ENCODE peak calls at places on chromosomes 3 and 15, in four cellular contexts. Z is H1, F is GM12878, H is HepG2. Y is an unnamed sample.

GRCh38 chr3:162224736-162225135 is 728.1 kb downstream of the OTOL1 start:
- DNase-seq in Z (no peak), H (no peak), F (no peak), Y (no peak)

GRCh38 chr15:33807665-33808064 is 160.6 kb upstream of the CHRM5 start:
- DNase-seq in Z (no peak), F (no peak), H (no peak), Y (no peak)

GRCh38 chr3:73604491-73604890 is 20.2 kb downstream of the PDZRN3 start:
- DNase-seq in H (no peak), F (no peak), Z (no peak), Y (no peak)

GRCh38 chr3:110106805-110107204 is 769.5 kb upstream of the DPPA4 start:
- DNase-seq in Z (no peak), F (no peak), H (no peak), Y (no peak)

GRCh38 chr3:52498134-52499054 is 3.3 kb downstream of the STAB1 start:
- DNase-seq in F (no peak), Z (no peak), H (no peak), Y (peak)

GRCh38 chr3:194587438-194587931 is 45.7 kb downstream of the TMEM44 start:
- DNase-seq in F (no peak), Z (no peak), H (no peak), Y (no peak)

GRCh38 chr15:81296673-81297072 is 27.3 kb downstream of the STARD5 start:
- DNase-seq in F (peak), H (no peak), Z (no peak), Y (no peak)

GRCh38 chr3:52453496-52454234 is at the start of gene TNNC1:
- DNase-seq in Z (no peak), H (peak), F (no peak), Y (no peak)

GRCh38 chr15:29638781-29639180 is 183.5 kb downstream of the TJP1 start:
- DNase-seq in H (peak), Z (no peak), F (no peak), Y (no peak)

GRCh38 chr3:179504371-179504770 is 53.1 kb upstream of the GNB4 start:
- DNase-seq in Z (no peak), F (no peak), H (no peak), Y (no peak)

GRCh38 chr3:15557511-15557946 is 36.0 kb upstream of the COLQ start:
- DNase-seq in Z (no peak), H (peak), F (peak), Y (peak)

GRCh38 chr3:178043084-178043483 is 493.2 kb upstream of the KCNMB2 start:
- DNase-seq in F (no peak), H (no peak), Z (no peak), Y (no peak)

GRCh38 chr15:78146437-78147154 is 2.6 kb upstream of the IDH3A start:
- DNase-seq in H (no peak), Z (no peak), F (no peak), Y (no peak)

GRCh38 chr3:148366743-148367410 is 330.8 kb upstream of the AGTR1 start:
- DNase-seq in Z (no peak), F (no peak), H (no peak), Y (no peak)

GRCh38 chr3:138726966-138727365 is 107.8 kb downstream of the PIK3CB start:
- DNase-seq in H (no peak), Z (no peak), F (no peak), Y (no peak)

GRCh38 chr3:71838406-71838805 is 53.5 kb upstream of the PROK2 start:
- DNase-seq in F (no peak), Z (no peak), H (no peak), Y (no peak)

GRCh38 chr15:21261396-21261964 is 178.8 kb downstream of the POTEB3 start:
- DNase-seq in H (no peak), Z (no peak), F (no peak), Y (no peak)

GRCh38 chr15:76916369-76916768 is 11.2 kb upstream of the SCAPER start:
- DNase-seq in H (no peak), F (no peak), Z (no peak), Y (no peak)

GRCh38 chr15:88018865-88019626 is 237.5 kb downstream of the NTRK3 start:
- DNase-seq in Z (no peak), H (no peak), F (no peak), Y (no peak)

GRCh38 chr3:8657804-8658311 is 13.3 kb upstream of the SSUH2 start:
- DNase-seq in F (no peak), H (no peak), Z (no peak), Y (no peak)

GRCh38 chr3:137438561-137438960 is 325.6 kb upstream of the SOX14 start:
- DNase-seq in H (no peak), F (no peak), Z (no peak), Y (no peak)

GRCh38 chr3:123765475-123766166 is 118.5 kb downstream of the MYLK start:
- DNase-seq in Z (no peak), H (peak), F (no peak), Y (no peak)

GRCh38 chr3:195756935-195757302 is 36.1 kb downstream of the MUC20 start:
- DNase-seq in Z (no peak), H (no peak), F (no peak), Y (no peak)

GRCh38 chr3:33008282-33008681 is 56.8 kb downstream of the CCR4 start:
- DNase-seq in H (no peak), F (no peak), Z (no peak), Y (peak)

GRCh38 chr3:33006081-33006480 is 54.6 kb downstream of the CCR4 start:
- DNase-seq in F (no peak), H (no peak), Z (peak), Y (peak)

GRCh38 chr3:33004961-33005360 is 53.5 kb downstream of the CCR4 start:
- DNase-seq in H (no peak), Z (no peak), F (no peak), Y (no peak)

GRCh38 chr3:33007776-33008175 is 56.3 kb downstream of the CCR4 start:
- DNase-seq in F (no peak), Z (no peak), H (no peak), Y (peak)

GRCh38 chr3:33006571-33007286 is 55.3 kb downstream of the CCR4 start:
- DNase-seq in F (no peak), Z (no peak), H (no peak), Y (no peak)
- TF ChIP-seq BRCA1 in F (no peak), Z (no peak), H (no peak), Y (no peak)

DNA sequence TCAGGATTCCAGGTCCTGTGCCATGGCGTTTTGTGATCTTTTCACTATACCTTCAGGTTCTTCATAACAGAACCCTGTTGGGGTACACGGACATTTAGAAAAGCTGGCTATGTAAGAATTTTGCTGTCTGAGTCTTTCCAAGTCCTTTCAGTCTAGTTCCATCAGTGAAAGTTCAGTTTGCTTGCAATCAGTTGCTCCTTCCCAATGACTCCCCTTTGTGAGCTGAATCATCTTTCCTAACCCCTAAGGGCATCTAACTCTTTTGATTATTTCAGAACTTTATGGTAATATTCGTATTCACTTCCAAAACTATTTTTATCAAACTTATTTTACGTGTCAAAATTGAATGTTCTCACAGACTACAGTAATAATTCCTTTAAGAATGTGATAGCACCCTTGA is 263.9 kb downstream of the GBE1 start:
- DNase-seq in Z (no peak), F (no peak), H (no peak), Y (no peak)
- TF ChIP-seq BRCA1 in Z (no peak), F (no peak), H (no peak), Y (no peak)

GRCh38 chr3:131216801-131217200 is 164.8 kb upstream of the NUDT16 start:
- DNase-seq in H (peak), Z (peak), F (no peak), Y (peak)

GRCh38 chr3:131217296-131217741 is 164.3 kb upstream of the NUDT16 start:
- DNase-seq in Z (no peak), F (no peak), H (no peak), Y (peak)

GRCh38 chr3:131221731-131222130 is 159.8 kb upstream of the NUDT16 start:
- DNase-seq in F (no peak), Z (no peak), H (no peak), Y (no peak)

GRCh38 chr3:131216340-131216739 is 165.2 kb upstream of the NUDT16 start:
- DNase-seq in H (no peak), F (no peak), Z (no peak), Y (no peak)

DNA sequence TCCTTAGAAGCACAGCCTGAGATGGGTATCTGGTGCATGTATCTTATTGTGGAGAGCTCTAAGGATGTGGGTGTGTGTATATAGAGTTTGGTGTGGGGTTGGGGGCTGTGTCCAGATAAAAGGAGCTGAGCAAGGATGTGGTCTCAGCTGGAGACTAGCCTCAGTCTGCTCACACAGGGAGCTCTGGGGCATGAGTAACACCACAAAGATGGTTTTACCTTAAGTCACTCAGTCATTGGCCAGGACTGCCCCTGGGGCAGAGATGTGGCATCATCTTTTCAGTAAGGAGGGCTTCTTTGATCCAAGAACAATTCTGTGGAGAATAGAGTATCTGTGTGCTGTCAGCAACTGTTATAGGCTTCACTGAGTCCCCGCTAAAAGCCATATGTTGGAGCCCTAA is 163.4 kb upstream of the NUDT16 start:
- DNase-seq in H (no peak), F (no peak), Z (no peak), Y (no peak)
- TF ChIP-seq BRCA1 in H (no peak), F (no peak), Z (no peak), Y (no peak)

DNA sequence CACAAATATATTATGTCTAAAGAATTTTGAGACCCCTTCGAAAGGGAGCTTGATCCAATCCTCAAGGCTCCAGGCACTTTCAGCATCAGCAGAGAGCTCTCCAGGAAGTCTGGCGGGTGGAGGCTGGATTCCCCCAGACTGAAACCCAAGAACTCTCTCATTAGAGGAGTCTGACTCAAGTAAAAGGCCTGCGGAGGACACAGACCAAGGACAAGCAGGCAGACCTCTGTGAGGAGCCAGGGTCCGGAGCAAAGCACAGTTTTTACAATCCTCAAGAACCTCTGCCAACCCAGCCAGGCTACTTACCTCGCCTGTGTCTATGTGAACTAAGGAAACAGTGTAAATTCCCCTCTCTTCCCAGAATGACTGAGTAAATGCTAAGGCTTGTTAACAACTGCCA is 86.2 kb downstream of the FBN1 start:
- DNase-seq in F (no peak), Z (no peak), H (no peak), Y (no peak)
- TF ChIP-seq BRCA1 in F (no peak), Z (no peak), H (no peak), Y (no peak)

Y was measured in K562.